ENCODE peak calls at places on chromosome 14, in eight cellular contexts. One of them, this sample, is unnamed.
A peak's percentile ranks its signal among the peaks of the same experiment; 100 is the strongest.

GRCh38 chr14:51855234-51855633 is 5.2 kb upstream of the GNG2 start:
- DNase-seq in neural progenitor cell: no peak
- DNase-seq in HepG2: no peak
- DNase-seq in foreskin fibroblast: peak; percentile 51
- DNase-seq in endothelial cell of umbilical vein: no peak
- DNase-seq in PC-9: no peak
- DNase-seq in WTC11: no peak
- DNase-seq in astrocyte of the spinal cord: no peak
- DNase-seq in this sample: no peak

GRCh38 chr14:36845346-36846042 is 183.8 kb downstream of the PAX9 start:
- DNase-seq in PC-9: no peak
- DNase-seq in HepG2: no peak
- DNase-seq in neural progenitor cell: no peak
- DNase-seq in endothelial cell of umbilical vein: no peak
- DNase-seq in astrocyte of the spinal cord: no peak
- DNase-seq in WTC11: no peak
- DNase-seq in foreskin fibroblast: no peak
- DNase-seq in this sample: no peak

GRCh38 chr14:94936901-94937321 is 167.0 kb upstream of the GSC start:
- DNase-seq in astrocyte of the spinal cord: no peak
- DNase-seq in HepG2: no peak
- DNase-seq in neural progenitor cell: no peak
- DNase-seq in foreskin fibroblast: no peak
- DNase-seq in endothelial cell of umbilical vein: no peak
- DNase-seq in PC-9: no peak
- DNase-seq in WTC11: no peak
- DNase-seq in this sample: no peak

GRCh38 chr14:68782091-68782981 is 10.5 kb downstream of the ZFP36L1 start:
- DNase-seq in PC-9: no peak
- DNase-seq in WTC11: no peak
- DNase-seq in foreskin fibroblast: no peak
- DNase-seq in endothelial cell of umbilical vein: no peak
- DNase-seq in HepG2: no peak
- DNase-seq in neural progenitor cell: no peak
- DNase-seq in astrocyte of the spinal cord: no peak
- DNase-seq in this sample: no peak

GRCh38 chr14:91482278-91483023 is 27.7 kb downstream of the PPP4R3A start:
- DNase-seq in neural progenitor cell: no peak
- DNase-seq in WTC11: no peak
- DNase-seq in HepG2: no peak
- DNase-seq in astrocyte of the spinal cord: peak; percentile 35
- DNase-seq in foreskin fibroblast: peak; percentile 44
- DNase-seq in endothelial cell of umbilical vein: no peak
- DNase-seq in PC-9: no peak
- DNase-seq in this sample: no peak

GRCh38 chr14:47392351-47392750 is 283.1 kb downstream of the MDGA2 start:
- DNase-seq in HepG2: no peak
- DNase-seq in astrocyte of the spinal cord: peak; percentile 76
- DNase-seq in WTC11: no peak
- DNase-seq in neural progenitor cell: no peak
- DNase-seq in PC-9: no peak
- DNase-seq in endothelial cell of umbilical vein: peak; percentile 61
- DNase-seq in foreskin fibroblast: no peak
- DNase-seq in this sample: no peak

GRCh38 chr14:26261368-26262122 is 336.3 kb downstream of the NOVA1 start:
- DNase-seq in foreskin fibroblast: no peak
- DNase-seq in PC-9: no peak
- DNase-seq in endothelial cell of umbilical vein: no peak
- DNase-seq in HepG2: no peak
- DNase-seq in astrocyte of the spinal cord: no peak
- DNase-seq in neural progenitor cell: peak; percentile 73
- DNase-seq in WTC11: peak; percentile 33
- DNase-seq in this sample: no peak

GRCh38 chr14:41568979-41569378 is 37.7 kb upstream of the LRFN5 start:
- DNase-seq in astrocyte of the spinal cord: no peak
- DNase-seq in neural progenitor cell: no peak
- DNase-seq in WTC11: no peak
- DNase-seq in HepG2: no peak
- DNase-seq in PC-9: no peak
- DNase-seq in foreskin fibroblast: no peak
- DNase-seq in endothelial cell of umbilical vein: no peak
- DNase-seq in this sample: no peak

GRCh38 chr14:75298187-75298985 is 19.8 kb downstream of the FOS start:
- DNase-seq in foreskin fibroblast: no peak
- DNase-seq in endothelial cell of umbilical vein: no peak
- DNase-seq in HepG2: no peak
- DNase-seq in neural progenitor cell: no peak
- DNase-seq in WTC11: no peak
- DNase-seq in astrocyte of the spinal cord: no peak
- DNase-seq in PC-9: peak; percentile 48
- DNase-seq in this sample: no peak

GRCh38 chr14:86462193-86462592 is 932.2 kb downstream of the FLRT2 start:
- DNase-seq in foreskin fibroblast: peak; percentile 1
- DNase-seq in PC-9: no peak
- DNase-seq in HepG2: peak; percentile 40
- DNase-seq in astrocyte of the spinal cord: peak; percentile 8
- DNase-seq in neural progenitor cell: peak; percentile 50
- DNase-seq in endothelial cell of umbilical vein: no peak
- DNase-seq in WTC11: peak; percentile 21
- DNase-seq in this sample: peak; percentile 11

GRCh38 chr14:25953532-25954144 is 644.2 kb downstream of the NOVA1 start:
- DNase-seq in astrocyte of the spinal cord: peak; percentile 87
- DNase-seq in HepG2: no peak
- DNase-seq in neural progenitor cell: no peak
- DNase-seq in PC-9: no peak
- DNase-seq in WTC11: no peak
- DNase-seq in foreskin fibroblast: peak; percentile 3
- DNase-seq in endothelial cell of umbilical vein: peak; percentile 91
- DNase-seq in this sample: no peak

GRCh38 chr14:88166616-88167015 is 156.5 kb downstream of the KCNK10 start:
- DNase-seq in HepG2: no peak
- DNase-seq in astrocyte of the spinal cord: peak; percentile 4
- DNase-seq in endothelial cell of umbilical vein: no peak
- DNase-seq in foreskin fibroblast: no peak
- DNase-seq in WTC11: no peak
- DNase-seq in neural progenitor cell: no peak
- DNase-seq in PC-9: no peak
- DNase-seq in this sample: peak; percentile 46

GRCh38 chr14:68548194-68549056 is 244.4 kb downstream of the ZFP36L1 start:
- DNase-seq in astrocyte of the spinal cord: peak; percentile 98
- DNase-seq in WTC11: no peak
- DNase-seq in HepG2: no peak
- DNase-seq in neural progenitor cell: peak; percentile 68
- DNase-seq in foreskin fibroblast: peak; percentile 99
- DNase-seq in endothelial cell of umbilical vein: no peak
- DNase-seq in PC-9: peak; percentile 77
- DNase-seq in this sample: no peak

GRCh38 chr14:25132734-25133422 is 82.9 kb upstream of the STXBP6 start:
- DNase-seq in foreskin fibroblast: peak; percentile 55
- DNase-seq in astrocyte of the spinal cord: peak; percentile 39
- DNase-seq in PC-9: no peak
- DNase-seq in WTC11: peak; percentile 76
- DNase-seq in endothelial cell of umbilical vein: peak; percentile 39
- DNase-seq in HepG2: peak; percentile 84
- DNase-seq in neural progenitor cell: peak; percentile 84
- DNase-seq in this sample: peak; percentile 76

GRCh38 chr14:90553921-90554336 is 157.1 kb downstream of the CALM1 start:
- DNase-seq in WTC11: no peak
- DNase-seq in foreskin fibroblast: no peak
- DNase-seq in neural progenitor cell: no peak
- DNase-seq in endothelial cell of umbilical vein: no peak
- DNase-seq in astrocyte of the spinal cord: no peak
- DNase-seq in PC-9: no peak
- DNase-seq in HepG2: no peak
- DNase-seq in this sample: no peak

DNA sequence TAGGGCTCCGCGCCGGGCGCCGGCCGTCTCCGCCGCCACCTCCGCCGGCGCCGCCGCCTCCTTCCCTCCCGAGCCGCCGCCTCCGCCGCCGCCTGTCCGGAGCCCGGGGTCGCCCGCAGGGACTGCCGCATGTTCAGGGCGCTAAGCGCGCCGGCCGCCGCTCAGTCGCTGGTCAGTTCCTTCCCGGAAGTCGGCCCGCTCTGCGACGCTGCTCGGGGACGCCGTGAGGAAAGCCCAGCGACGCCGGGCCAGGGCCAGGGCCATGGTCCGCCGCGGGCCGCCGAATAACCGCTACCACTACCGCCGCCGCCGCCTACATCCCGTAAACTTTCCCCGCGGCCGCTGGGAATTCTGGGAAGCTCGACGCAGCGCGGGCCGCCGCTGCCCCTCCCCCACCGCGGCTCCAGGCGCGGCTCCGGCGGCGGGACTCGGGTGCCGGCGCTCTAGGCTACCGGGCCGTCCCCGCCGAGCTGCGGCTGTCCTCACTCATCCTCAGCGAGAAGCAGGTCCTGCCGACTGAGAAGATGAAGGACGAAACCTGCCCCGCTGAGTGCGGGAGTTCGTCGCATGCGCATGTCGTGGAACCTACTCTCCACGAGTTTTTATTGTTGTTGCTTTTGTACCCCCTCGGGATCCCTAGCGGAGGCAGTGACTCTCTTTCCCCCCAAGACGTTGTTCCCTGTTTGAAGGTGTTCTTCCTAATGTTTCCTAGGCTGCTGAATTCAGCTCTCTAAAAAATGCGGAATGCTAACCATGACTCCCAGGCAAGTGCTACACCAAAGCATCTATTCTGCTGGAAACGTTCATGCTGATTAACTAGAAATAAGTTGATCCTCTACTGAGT is at the start of gene SAV1:
- DNase-seq in WTC11: peak; percentile 80
- DNase-seq in neural progenitor cell: peak; percentile 94
- DNase-seq in astrocyte of the spinal cord: peak; percentile 89
- DNase-seq in PC-9: peak; percentile 70
- DNase-seq in endothelial cell of umbilical vein: peak; percentile 82
- DNase-seq in foreskin fibroblast: peak; percentile 74
- DNase-seq in HepG2: peak; percentile 68
- DNase-seq in this sample: peak; percentile 85
- TF ChIP-seq CTCF in WTC11: no peak
- TF ChIP-seq CTCF in neural progenitor cell: no peak
- TF ChIP-seq CTCF in astrocyte of the spinal cord: no peak
- TF ChIP-seq CTCF in PC-9: no peak
- TF ChIP-seq CTCF in endothelial cell of umbilical vein: no peak
- TF ChIP-seq CTCF in foreskin fibroblast: no peak
- TF ChIP-seq CTCF in HepG2: peak; percentile 21
- TF ChIP-seq CTCF in this sample: no peak

GRCh38 chr14:100404419-100404818 is 81.3 kb downstream of the SLC25A47 start:
- DNase-seq in HepG2: no peak
- DNase-seq in astrocyte of the spinal cord: no peak
- DNase-seq in PC-9: no peak
- DNase-seq in endothelial cell of umbilical vein: no peak
- DNase-seq in foreskin fibroblast: no peak
- DNase-seq in WTC11: no peak
- DNase-seq in neural progenitor cell: no peak
- DNase-seq in this sample: no peak
- TF ChIP-seq CTCF in HepG2: no peak
- TF ChIP-seq CTCF in astrocyte of the spinal cord: no peak
- TF ChIP-seq CTCF in PC-9: no peak
- TF ChIP-seq CTCF in endothelial cell of umbilical vein: no peak
- TF ChIP-seq CTCF in foreskin fibroblast: no peak
- TF ChIP-seq CTCF in WTC11: no peak
- TF ChIP-seq CTCF in neural progenitor cell: no peak
- TF ChIP-seq CTCF in this sample: no peak

DNA sequence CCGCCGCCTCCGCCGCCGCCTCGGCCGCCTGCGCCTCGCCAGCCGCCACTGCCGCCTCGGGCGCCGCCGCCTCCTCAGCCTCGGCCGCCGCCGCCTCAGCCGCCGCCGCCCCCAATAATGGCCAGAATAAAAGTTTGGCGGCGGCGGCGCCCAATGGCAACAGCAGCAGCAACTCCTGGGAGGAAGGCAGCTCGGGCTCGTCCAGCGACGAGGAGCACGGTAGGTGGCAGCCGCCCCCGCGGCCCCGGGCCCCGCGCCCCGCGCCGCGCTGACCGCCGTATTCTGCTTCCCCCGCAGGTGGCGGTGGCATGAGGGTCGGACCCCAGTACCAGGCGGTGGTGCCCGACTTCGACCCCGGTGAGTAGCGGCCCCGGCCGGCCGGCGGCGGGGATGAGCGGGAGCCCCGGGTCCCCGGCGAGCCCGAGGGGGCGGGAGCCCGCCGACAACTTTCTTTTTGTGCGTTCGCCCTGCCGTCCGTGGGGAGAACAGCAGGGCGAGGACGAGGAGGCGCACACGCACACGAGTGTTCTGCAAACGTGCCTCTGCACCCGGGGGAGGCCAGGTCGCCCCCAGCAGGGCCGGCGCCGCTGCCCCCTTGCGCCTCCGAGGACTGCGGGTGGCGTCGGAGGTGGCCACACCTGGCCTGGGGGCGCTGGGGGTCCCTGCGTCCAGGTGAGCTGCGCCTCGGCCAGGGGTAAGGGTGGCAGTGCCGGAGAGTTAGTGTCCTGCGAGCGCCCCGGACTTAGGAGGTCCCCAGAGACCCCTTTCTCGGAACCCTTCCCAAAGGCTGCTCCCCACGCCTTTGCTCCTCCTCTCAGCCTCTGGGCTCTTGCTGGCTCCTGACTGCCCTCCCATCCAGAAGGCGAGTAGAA is 756 bp downstream of the RCOR1 start:
- DNase-seq in endothelial cell of umbilical vein: peak; percentile 41
- DNase-seq in neural progenitor cell: peak; percentile 73
- DNase-seq in astrocyte of the spinal cord: peak; percentile 33
- DNase-seq in HepG2: no peak
- DNase-seq in WTC11: peak; percentile 46
- DNase-seq in foreskin fibroblast: no peak
- DNase-seq in PC-9: no peak
- DNase-seq in this sample: peak; percentile 49
- TF ChIP-seq CTCF in endothelial cell of umbilical vein: peak; percentile 38
- TF ChIP-seq CTCF in neural progenitor cell: peak; percentile 26
- TF ChIP-seq CTCF in astrocyte of the spinal cord: peak; percentile 35
- TF ChIP-seq CTCF in HepG2: peak; percentile 32
- TF ChIP-seq CTCF in WTC11: no peak
- TF ChIP-seq CTCF in foreskin fibroblast: peak; percentile 19
- TF ChIP-seq CTCF in PC-9: peak; percentile 56
- TF ChIP-seq CTCF in this sample: peak; percentile 20

DNA sequence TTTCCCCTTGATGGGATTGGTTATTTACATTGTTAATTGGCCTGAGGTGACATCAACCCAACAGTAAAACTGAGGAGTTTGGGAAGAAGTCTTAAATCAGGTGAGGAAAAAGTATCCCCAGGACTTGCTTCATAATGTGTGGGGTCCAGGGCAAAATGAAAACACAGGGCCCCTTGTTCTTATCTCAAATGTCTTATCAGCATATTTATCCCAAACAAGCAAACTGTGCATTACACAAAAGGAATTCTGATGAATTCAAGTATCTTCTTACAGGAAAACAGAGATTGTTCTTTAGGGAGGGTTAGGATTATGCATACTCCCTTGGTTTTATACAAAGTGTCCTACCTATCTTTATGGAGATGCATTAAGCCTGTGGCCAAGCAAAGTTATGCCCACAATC is 178.4 kb downstream of the SPTSSA start:
- DNase-seq in foreskin fibroblast: no peak
- DNase-seq in HepG2: no peak
- DNase-seq in astrocyte of the spinal cord: no peak
- DNase-seq in PC-9: no peak
- DNase-seq in endothelial cell of umbilical vein: no peak
- DNase-seq in WTC11: no peak
- DNase-seq in neural progenitor cell: no peak
- DNase-seq in this sample: no peak
- TF ChIP-seq CTCF in foreskin fibroblast: no peak
- TF ChIP-seq CTCF in HepG2: no peak
- TF ChIP-seq CTCF in astrocyte of the spinal cord: no peak
- TF ChIP-seq CTCF in PC-9: no peak
- TF ChIP-seq CTCF in endothelial cell of umbilical vein: no peak
- TF ChIP-seq CTCF in WTC11: no peak
- TF ChIP-seq CTCF in neural progenitor cell: no peak
- TF ChIP-seq CTCF in this sample: no peak

GRCh38 chr14:56953884-56954283 is 143.6 kb upstream of the OTX2 start:
- DNase-seq in astrocyte of the spinal cord: no peak
- DNase-seq in PC-9: no peak
- DNase-seq in HepG2: no peak
- DNase-seq in endothelial cell of umbilical vein: peak; percentile 30
- DNase-seq in foreskin fibroblast: no peak
- DNase-seq in WTC11: no peak
- DNase-seq in neural progenitor cell: peak; percentile 48
- DNase-seq in this sample: no peak
- TF ChIP-seq CTCF in astrocyte of the spinal cord: no peak
- TF ChIP-seq CTCF in PC-9: no peak
- TF ChIP-seq CTCF in HepG2: no peak
- TF ChIP-seq CTCF in endothelial cell of umbilical vein: no peak
- TF ChIP-seq CTCF in foreskin fibroblast: no peak
- TF ChIP-seq CTCF in WTC11: no peak
- TF ChIP-seq CTCF in neural progenitor cell: no peak
- TF ChIP-seq CTCF in this sample: no peak